ENCODE peak calls at places on chromosomes 11 and 22, in six cellular contexts. I is SW 1271, W is left lung, H is aorta, N is erythroblast, J is body of pancreas. U is an unnamed sample.

GRCh38 chr11:65133724-65134123 is 595 bp downstream of the SYVN1 start:
- DNase-seq in I (no peak), W (peak; percentile 46), H (no peak), N (peak; percentile 57), J (no peak), U (no peak)

GRCh38 chr22:38850941-38851849 is 7.4 kb upstream of the NPTXR start:
- DNase-seq in I (no peak), W (no peak), H (no peak), N (no peak), J (no peak), U (no peak)

GRCh38 chr11:62721994-62722393 is 5.3 kb downstream of the HNRNPUL2 start:
- DNase-seq in I (no peak), W (no peak), H (no peak), N (no peak), J (no peak), U (no peak)

GRCh38 chr11:16097543-16097942 is 258.8 kb downstream of the SOX6 start:
- DNase-seq in I (no peak), W (no peak), H (no peak), N (no peak), J (no peak), U (no peak)

GRCh38 chr11:20729597-20730095 is 60.3 kb downstream of the NELL1 start:
- DNase-seq in I (no peak), W (no peak), H (no peak), N (no peak), J (no peak), U (no peak)

GRCh38 chr11:73201249-73201648 is 16.8 kb upstream of the P2RY2 start:
- DNase-seq in I (no peak), W (peak; percentile 75), H (no peak), N (no peak), J (no peak), U (peak; percentile 70)

GRCh38 chr11:66008468-66009101 is 3.2 kb upstream of the CST6 start:
- DNase-seq in I (no peak), W (no peak), H (no peak), N (no peak), J (no peak), U (no peak)

GRCh38 chr22:34976886-34977285 is 89.1 kb upstream of the ISX start:
- DNase-seq in I (no peak), W (no peak), H (no peak), N (no peak), J (no peak), U (no peak)

GRCh38 chr11:106389096-106389495 is 311.6 kb downstream of the AASDHPPT start:
- DNase-seq in I (no peak), W (no peak), H (no peak), N (no peak), J (no peak), U (no peak)

GRCh38 chr11:14519692-14520085 is 497 bp downstream of the PSMA1 start:
- DNase-seq in I (no peak), W (no peak), H (no peak), N (peak; percentile 85), J (no peak), U (no peak)

GRCh38 chr11:103317118-103317517 is 207.9 kb downstream of the DYNC2H1 start:
- DNase-seq in I (no peak), W (no peak), H (no peak), N (no peak), J (no peak), U (no peak)

GRCh38 chr11:121578216-121579063 is 125.7 kb upstream of the SORL1-AS1 start:
- DNase-seq in I (no peak), W (no peak), H (no peak), N (no peak), J (no peak), U (no peak)

GRCh38 chr22:31093090-31093850 is 12.2 kb downstream of the SMTN start:
- DNase-seq in I (no peak), W (no peak), H (peak; percentile 91), N (no peak), J (no peak), U (peak; percentile 76)

GRCh38 chr11:68314203-68314885 is 2.0 kb downstream of the LRP5 start:
- DNase-seq in I (no peak), W (no peak), H (no peak), N (peak; percentile 64), J (no peak), U (no peak)

GRCh38 chr22:45314054-45314721 is 4.5 kb downstream of the FAM118A start:
- DNase-seq in I (no peak), W (no peak), H (no peak), N (peak; percentile 87), J (no peak), U (no peak)

GRCh38 chr22:25374871-25375270 is 155.4 kb downstream of the CRYBB2 start:
- DNase-seq in I (no peak), W (no peak), H (no peak), N (no peak), J (no peak), U (no peak)

GRCh38 chr11:107457205-107457557 is 444 bp downstream of the CWF19L2 start:
- DNase-seq in I (no peak), W (no peak), H (no peak), N (peak; percentile 72), J (no peak), U (no peak)

GRCh38 chr11:848380-848931 is 5.8 kb downstream of the TSPAN4 start:
- DNase-seq in I (no peak), W (no peak), H (peak; percentile 88), N (peak; percentile 75), J (peak; percentile 64), U (no peak)

GRCh38 chr22:32411388-32411787 is 659 bp downstream of the RTCB start:
- DNase-seq in I (no peak), W (no peak), H (no peak), N (peak; percentile 61), J (no peak), U (no peak)

GRCh38 chr11:94583885-94584500 is 16.8 kb downstream of the PIWIL4 start:
- DNase-seq in I (no peak), W (no peak), H (no peak), N (no peak), J (no peak), U (no peak)

GRCh38 chr22:50468626-50469025 is 6.2 kb downstream of the SBF1 start:
- DNase-seq in I (no peak), W (no peak), H (no peak), N (no peak), J (no peak), U (no peak)

GRCh38 chr11:91788764-91789163 is 435.9 kb upstream of the FAT3 start:
- DNase-seq in I (no peak), W (no peak), H (no peak), N (no peak), J (no peak), U (no peak)

U was measured in suprapubic skin.